ENCODE peak calls at places on chromosome 18, in four cellular contexts. M, K, Q and H are unnamed samples.

GRCh38 chr18:69948919-69949537 is 1.4 kb upstream of the CD226 start:
- DNase-seq in Q (no peak), K (no peak), M (no peak), H (no peak)

GRCh38 chr18:43396266-43396665 is 119.0 kb upstream of the SYT4 start:
- DNase-seq in K (no peak), Q (peak), M (no peak), H (peak)

GRCh38 chr18:62118324-62118723 is 68.5 kb downstream of the PIGN start:
- DNase-seq in M (no peak), Q (no peak), K (no peak), H (no peak)

GRCh38 chr18:58493516-58494253 is 135.2 kb downstream of the ALPK2 start:
- DNase-seq in K (peak), Q (peak), M (peak), H (peak)

GRCh38 chr18:57921708-57922107 is 118.6 kb upstream of the ATP8B1 start:
- DNase-seq in M (no peak), Q (no peak), K (no peak), H (peak)

GRCh38 chr18:23183356-23184150 is 48.3 kb downstream of the CABLES1 start:
- DNase-seq in K (no peak), M (no peak), Q (no peak), H (no peak)

GRCh38 chr18:45677408-45677807 is 46.6 kb upstream of the SLC14A1 start:
- DNase-seq in Q (no peak), K (no peak), M (no peak), H (no peak)

GRCh38 chr18:49225160-49225559 is 235.3 kb downstream of the DYM start:
- DNase-seq in Q (no peak), K (no peak), M (no peak), H (no peak)

GRCh38 chr18:27996792-27997191 is 180.1 kb downstream of the CDH2 start:
- DNase-seq in M (no peak), Q (no peak), K (no peak), H (peak)

GRCh38 chr18:74498712-74499629 is 2.8 kb downstream of the CNDP2 start:
- DNase-seq in K (peak), Q (no peak), M (no peak), H (peak)

GRCh38 chr18:76380791-76381405 is 114.1 kb downstream of the ZNF516 start:
- DNase-seq in Q (no peak), M (no peak), K (no peak), H (peak)

GRCh38 chr18:55494441-55494840 is 93.6 kb downstream of the TCF4 start:
- DNase-seq in Q (no peak), K (no peak), M (no peak), H (no peak)

GRCh38 chr18:70333757-70334156 is 44.9 kb downstream of the SOCS6 start:
- DNase-seq in K (no peak), Q (no peak), M (no peak), H (peak)

GRCh38 chr18:58995663-58996062 is 131.0 kb downstream of the ZNF532 start:
- DNase-seq in M (no peak), K (no peak), Q (no peak), H (no peak)

GRCh38 chr18:76432274-76432755 is 62.7 kb downstream of the ZNF516 start:
- DNase-seq in K (no peak), M (no peak), Q (no peak), H (no peak)

GRCh38 chr18:76604642-76605240 is 109.7 kb upstream of the ZNF516 start:
- DNase-seq in K (no peak), M (no peak), Q (no peak), H (peak)

GRCh38 chr18:79531926-79532689 is 136.4 kb downstream of the NFATC1 start:
- DNase-seq in K (no peak), M (no peak), Q (no peak), H (no peak)

GRCh38 chr18:44912740-44913478 is 232.2 kb downstream of the SETBP1 start:
- DNase-seq in K (no peak), Q (no peak), M (no peak), H (peak)

GRCh38 chr18:13577091-13577697 is 149.2 kb downstream of the FAM210A start:
- DNase-seq in Q (no peak), K (no peak), M (no peak), H (no peak)

GRCh38 chr18:33375829-33376228 is 64.7 kb downstream of the CCDC178 start:
- DNase-seq in M (no peak), K (no peak), Q (no peak), H (no peak)

GRCh38 chr18:39455300-39455699 is 1889.7 kb upstream of the CELF4 start:
- DNase-seq in M (no peak), Q (peak), K (no peak), H (peak)

GRCh38 chr18:9755603-9756002 is 47.5 kb downstream of the RAB31 start:
- DNase-seq in Q (no peak), M (no peak), K (no peak), H (no peak)